ENCODE peak calls at places on chromosomes 5 and 9, in seven cellular contexts. P, A, H, C, J, Y and W are unnamed samples.

GRCh38 chr9:70479880-70480291 is 65.4 kb upstream of the KLF9 start:
- DNase-seq in P (no peak), A (peak; percentile 47), H (peak; percentile 34), C (peak; percentile 72), J (no peak), Y (peak; percentile 38), W (peak; percentile 62)

GRCh38 chr5:150352531-150353394 is 4.7 kb upstream of the TCOF1 start:
- DNase-seq in P (no peak), A (no peak), H (no peak), C (no peak), J (no peak), Y (peak; percentile 17), W (no peak)

GRCh38 chr9:77030045-77030444 is 10.6 kb downstream of the FOXB2 start:
- DNase-seq in P (no peak), A (no peak), H (no peak), C (no peak), J (no peak), Y (no peak), W (no peak)

GRCh38 chr9:109769250-109769649 is 10.7 kb upstream of the PALM2AKAP2 start:
- DNase-seq in P (no peak), A (no peak), H (no peak), C (no peak), J (no peak), Y (no peak), W (no peak)

GRCh38 chr5:164998590-164998989 is 1493.2 kb downstream of the MAT2B start:
- DNase-seq in P (no peak), A (no peak), H (no peak), C (no peak), J (no peak), Y (no peak), W (no peak)

GRCh38 chr9:96646081-96646991 is 8.8 kb downstream of the PRXL2C start:
- DNase-seq in P (no peak), A (no peak), H (no peak), C (no peak), J (no peak), Y (no peak), W (no peak)

GRCh38 chr9:124264812-124265211 is 7.1 kb downstream of the NEK6 start:
- DNase-seq in P (no peak), A (no peak), H (no peak), C (no peak), J (no peak), Y (no peak), W (no peak)

GRCh38 chr9:138103824-138104206 is 226.2 kb downstream of the CACNA1B start:
- DNase-seq in P (no peak), A (no peak), H (no peak), C (peak; percentile 57), J (no peak), Y (no peak), W (peak; percentile 55)

GRCh38 chr5:123512631-123513461 is 869 bp downstream of the CSNK1G3 start:
- DNase-seq in P (peak; percentile 36), A (peak; percentile 41), H (peak; percentile 30), C (peak; percentile 71), J (no peak), Y (no peak), W (peak; percentile 91)

GRCh38 chr9:95506692-95507455 is 9.9 kb downstream of the PTCH1 start:
- DNase-seq in P (peak; percentile 33), A (peak; percentile 45), H (peak; percentile 54), C (peak; percentile 77), J (no peak), Y (no peak), W (peak; percentile 55)

GRCh38 chr5:41793156-41793770 is 77.0 kb downstream of the OXCT1 start:
- DNase-seq in P (no peak), A (no peak), H (no peak), C (no peak), J (no peak), Y (no peak), W (no peak)

GRCh38 chr9:108191065-108191464 is 664.7 kb downstream of the ACTL7B start:
- DNase-seq in P (no peak), A (no peak), H (no peak), C (no peak), J (no peak), Y (no peak), W (no peak)

GRCh38 chr5:33929925-33930690 is 6.1 kb upstream of the RXFP3 start:
- DNase-seq in P (no peak), A (no peak), H (no peak), C (no peak), J (no peak), Y (no peak), W (no peak)

GRCh38 chr9:93761822-93762221 is 185.4 kb downstream of the PHF2 start:
- DNase-seq in P (no peak), A (no peak), H (no peak), C (no peak), J (no peak), Y (no peak), W (no peak)

GRCh38 chr5:77852514-77853352 is 76.6 kb upstream of the TBCA start:
- DNase-seq in P (peak; percentile 53), A (peak; percentile 48), H (no peak), C (peak; percentile 77), J (no peak), Y (peak; percentile 49), W (no peak)

GRCh38 chr9:35981704-35982103 is 23.8 kb upstream of the OR2S2 start:
- DNase-seq in P (no peak), A (no peak), H (no peak), C (no peak), J (no peak), Y (no peak), W (no peak)

GRCh38 chr5:43312699-43313034 is 545 bp downstream of the HMGCS1 start:
- DNase-seq in P (peak; percentile 17), A (no peak), H (no peak), C (no peak), J (no peak), Y (no peak), W (no peak)

GRCh38 chr5:43314724-43315123 is 1.5 kb upstream of the HMGCS1 start:
- DNase-seq in P (no peak), A (no peak), H (no peak), C (no peak), J (no peak), Y (no peak), W (no peak)

GRCh38 chr5:43313854-43314457 is 744 bp upstream of the HMGCS1 start:
- DNase-seq in P (no peak), A (peak; percentile 23), H (no peak), C (no peak), J (no peak), Y (no peak), W (no peak)

GRCh38 chr5:43312076-43312620 is 1.1 kb downstream of the HMGCS1 start:
- DNase-seq in P (no peak), A (no peak), H (no peak), C (no peak), J (no peak), Y (no peak), W (no peak)

DNA sequence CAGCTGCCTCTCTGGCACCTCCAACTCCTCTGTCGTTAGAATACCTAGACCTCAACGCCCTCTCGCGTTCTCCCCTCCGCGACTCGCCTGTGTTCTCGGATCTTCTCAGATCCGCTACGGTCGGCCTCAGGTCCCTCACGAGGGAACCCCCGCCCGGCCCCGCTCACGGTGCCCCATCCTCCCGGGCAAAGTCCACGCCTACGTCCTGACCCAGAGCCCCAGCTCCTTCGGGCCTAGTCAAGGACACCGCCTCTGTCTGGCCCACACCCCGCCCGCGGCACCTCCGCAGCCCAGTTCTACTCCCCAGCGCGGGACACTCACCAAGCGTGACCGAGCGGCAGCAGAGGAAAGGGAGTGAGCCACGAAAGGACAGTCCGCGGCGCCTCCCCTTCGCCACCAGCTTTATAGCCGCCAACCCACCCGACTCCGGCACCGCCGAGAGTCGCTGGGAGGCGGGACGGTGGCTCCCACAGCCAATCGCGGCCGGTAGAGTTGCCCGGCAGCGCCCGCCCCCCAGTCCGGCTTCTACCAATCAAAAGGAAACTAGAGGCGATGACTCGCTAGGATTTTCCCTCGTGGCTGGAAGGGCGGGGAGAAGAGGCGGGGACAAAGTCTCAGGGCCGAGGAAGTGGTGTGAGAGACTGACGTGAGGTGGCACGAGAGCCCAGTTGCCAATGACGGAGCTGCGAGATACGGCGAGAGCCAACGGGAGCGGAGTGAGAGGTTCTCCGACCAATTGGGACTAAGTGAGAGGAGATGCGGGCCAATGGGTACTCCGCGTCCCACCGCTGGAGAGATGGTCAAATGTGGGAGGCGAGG is at the start of gene HMGCS1:
- DNase-seq in P (peak; percentile 98), A (peak; percentile 98), H (peak; percentile 98), C (peak; percentile 99), J (peak; percentile 96), Y (peak; percentile 99), W (peak; percentile 99)
- TF ChIP-seq EP300 in P (no peak), A (no peak), H (no peak), C (no peak), J (peak; percentile 98), Y (no peak), W (no peak)

GRCh38 chr5:132363431-132364112 is 5.9 kb upstream of the SLC22A5 start:
- DNase-seq in P (peak; percentile 70), A (peak; percentile 55), H (no peak), C (no peak), J (no peak), Y (no peak), W (no peak)
- TF ChIP-seq EP300 in P (no peak), A (no peak), H (no peak), C (peak; percentile 88), J (peak; percentile 74), Y (no peak), W (no peak)

DNA sequence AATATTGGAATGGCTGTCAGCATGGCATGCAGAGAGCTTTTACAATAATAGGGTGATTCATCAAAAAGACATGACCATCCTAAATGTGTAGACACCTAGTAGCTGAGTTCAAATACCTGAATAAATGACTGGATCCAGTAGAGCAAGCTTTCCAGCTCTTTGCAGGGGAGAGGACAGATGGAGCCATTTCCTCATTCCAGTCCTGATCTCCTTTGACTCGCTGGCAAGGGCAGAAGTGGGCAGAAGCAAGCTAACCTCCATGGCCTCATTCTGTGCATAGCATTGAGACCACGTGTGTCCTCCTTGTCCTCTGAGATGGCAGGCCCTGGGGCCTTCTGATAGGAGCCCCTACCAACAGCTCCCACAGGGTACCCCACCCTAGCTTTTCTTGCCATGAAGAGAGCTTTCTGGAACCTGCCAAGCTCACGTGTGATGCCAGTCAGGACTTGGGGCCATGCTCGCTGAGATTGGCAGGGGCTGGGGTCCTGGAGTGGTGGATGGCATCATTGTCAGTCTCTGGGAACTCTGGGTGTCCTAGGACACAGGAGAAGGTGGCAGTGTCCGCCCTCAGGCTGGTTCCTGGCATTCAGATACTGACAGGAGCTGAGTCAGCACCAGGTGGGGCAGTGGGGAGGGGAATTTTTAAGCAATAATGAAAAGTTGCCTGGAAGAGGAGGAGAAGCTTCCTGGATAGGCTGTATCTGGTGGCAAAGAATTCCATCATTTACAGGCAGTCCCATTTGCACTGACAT is 33.6 kb downstream of the WWC1 start:
- DNase-seq in P (peak; percentile 70), A (no peak), H (peak; percentile 61), C (no peak), J (no peak), Y (no peak), W (no peak)
- TF ChIP-seq EP300 in P (peak; percentile 33), A (no peak), H (no peak), C (no peak), J (no peak), Y (no peak), W (no peak)

GRCh38 chr9:79630521-79631403 is 59.0 kb downstream of the TLE4 start:
- DNase-seq in P (no peak), A (no peak), H (no peak), C (no peak), J (no peak), Y (no peak), W (no peak)
- TF ChIP-seq EP300 in P (no peak), A (no peak), H (no peak), C (no peak), J (no peak), Y (no peak), W (no peak)

GRCh38 chr9:34224349-34224748 is 45.5 kb downstream of the UBAP1 start:
- DNase-seq in P (no peak), A (no peak), H (no peak), C (no peak), J (no peak), Y (no peak), W (no peak)
- TF ChIP-seq EP300 in P (no peak), A (no peak), H (no peak), C (no peak), J (no peak), Y (no peak), W (no peak)